ENCODE peak calls at places on chromosomes 5 and 9, in nine cellular contexts. P, K, R, X, F, J, E, G and C are unnamed samples.

GRCh38 chr9:19650292-19650691 is 138.5 kb downstream of the SLC24A2 start:
- DNase-seq in P (no peak), K (no peak), R (no peak), X (no peak), F (no peak), J (no peak), E (no peak), G (no peak), C (no peak)

GRCh38 chr5:10306806-10307205 is 896 bp downstream of the CMBL start:
- DNase-seq in P (no peak), K (no peak), R (no peak), X (no peak), F (no peak), J (peak), E (no peak), G (no peak), C (no peak)

GRCh38 chr5:149319174-149319573 is 26.1 kb upstream of the GRPEL2 start:
- DNase-seq in P (no peak), K (no peak), R (no peak), X (no peak), F (no peak), J (no peak), E (no peak), G (no peak), C (no peak)

GRCh38 chr9:5459289-5459829 is 9.0 kb downstream of the CD274 start:
- DNase-seq in P (no peak), K (no peak), R (no peak), X (no peak), F (peak), J (no peak), E (no peak), G (peak), C (no peak)

GRCh38 chr5:61623401-61624069 is 291.5 kb downstream of the ZSWIM6 start:
- DNase-seq in P (no peak), K (no peak), R (no peak), X (no peak), F (no peak), J (no peak), E (no peak), G (peak), C (no peak)

GRCh38 chr9:104276709-104277245 is 182.7 kb downstream of the SMC2 start:
- DNase-seq in P (no peak), K (no peak), R (no peak), X (no peak), F (no peak), J (no peak), E (no peak), G (no peak), C (no peak)

GRCh38 chr9:94874316-94874715 is 147.8 kb downstream of the AOPEP start:
- DNase-seq in P (no peak), K (no peak), R (no peak), X (no peak), F (peak), J (no peak), E (no peak), G (no peak), C (no peak)

GRCh38 chr5:127085371-127085770 is 12.1 kb upstream of the C5orf63 start:
- DNase-seq in P (no peak), K (no peak), R (no peak), X (no peak), F (no peak), J (no peak), E (no peak), G (no peak), C (no peak)

GRCh38 chr5:160685695-160686094 is 166.3 kb downstream of the ATP10B start:
- DNase-seq in P (no peak), K (no peak), R (no peak), X (peak), F (no peak), J (no peak), E (no peak), G (no peak), C (no peak)

GRCh38 chr5:32708949-32709348 is 2.2 kb upstream of the NPR3 start:
- DNase-seq in P (no peak), K (no peak), R (no peak), X (no peak), F (no peak), J (no peak), E (no peak), G (no peak), C (no peak)

GRCh38 chr9:94761506-94761905 is 35.0 kb downstream of the AOPEP start:
- DNase-seq in P (no peak), K (no peak), R (no peak), X (no peak), F (no peak), J (no peak), E (no peak), G (no peak), C (no peak)

GRCh38 chr5:60776343-60776742 is 67.7 kb downstream of the ELOVL7 start:
- DNase-seq in P (no peak), K (no peak), R (no peak), X (no peak), F (no peak), J (no peak), E (no peak), G (no peak), C (no peak)

GRCh38 chr5:56142620-56143431 is 90.3 kb downstream of the ANKRD55 start:
- DNase-seq in P (no peak), K (no peak), R (no peak), X (peak), F (peak), J (no peak), E (no peak), G (no peak), C (no peak)

GRCh38 chr9:38020251-38021076 is 48.6 kb downstream of the SHB start:
- DNase-seq in P (no peak), K (no peak), R (no peak), X (no peak), F (no peak), J (no peak), E (no peak), G (no peak), C (no peak)

GRCh38 chr5:6825678-6826244 is 112.5 kb downstream of the TENT4A start:
- DNase-seq in P (no peak), K (no peak), R (no peak), X (no peak), F (no peak), J (no peak), E (no peak), G (no peak), C (no peak)